ENCODE peak calls at places on chromosomes 7 and 10, in four cellular contexts. One of them, this sample, is unnamed.

GRCh38 chr10:77763453-77764430 is 126.1 kb upstream of the KCNMA1 start:
- DNase-seq in heart left ventricle: no peak
- DNase-seq in GM12891: no peak
- DNase-seq in stomach: no peak
- DNase-seq in this sample: no peak

GRCh38 chr7:92695308-92696261 is 105.4 kb upstream of the FAM133B start:
- DNase-seq in GM12891: no peak
- DNase-seq in heart left ventricle: peak; percentile 51
- DNase-seq in stomach: peak; percentile 87
- DNase-seq in this sample: peak; percentile 28

GRCh38 chr7:86643478-86644281 is at the start of gene GRM3:
- DNase-seq in stomach: no peak
- DNase-seq in heart left ventricle: peak; percentile 53
- DNase-seq in GM12891: no peak
- DNase-seq in this sample: peak; percentile 70

GRCh38 chr10:65968871-65969270 is 957.0 kb upstream of the LRRTM3 start:
- DNase-seq in heart left ventricle: no peak
- DNase-seq in stomach: no peak
- DNase-seq in GM12891: no peak
- DNase-seq in this sample: no peak

GRCh38 chr10:45375716-45376231 is 1.8 kb downstream of the ALOX5 start:
- DNase-seq in GM12891: no peak
- DNase-seq in heart left ventricle: no peak
- DNase-seq in stomach: no peak
- DNase-seq in this sample: no peak

GRCh38 chr10:59400214-59400613 is 37.9 kb upstream of the FAM13C start:
- DNase-seq in GM12891: no peak
- DNase-seq in heart left ventricle: no peak
- DNase-seq in stomach: no peak
- DNase-seq in this sample: no peak

GRCh38 chr7:94509264-94509878 is at the start of gene CASD1:
- DNase-seq in stomach: peak; percentile 55
- DNase-seq in heart left ventricle: peak; percentile 82
- DNase-seq in GM12891: peak; percentile 70
- DNase-seq in this sample: peak; percentile 79

GRCh38 chr7:39733881-39734571 is 110.7 kb downstream of the RALA start:
- DNase-seq in GM12891: no peak
- DNase-seq in stomach: no peak
- DNase-seq in heart left ventricle: no peak
- DNase-seq in this sample: no peak

GRCh38 chr7:38199154-38199553 is 21.1 kb downstream of the STARD3NL start:
- DNase-seq in stomach: no peak
- DNase-seq in GM12891: no peak
- DNase-seq in heart left ventricle: no peak
- DNase-seq in this sample: no peak

GRCh38 chr7:130384371-130384801 is 4.1 kb downstream of the CPA1 start:
- DNase-seq in stomach: no peak
- DNase-seq in GM12891: no peak
- DNase-seq in heart left ventricle: no peak
- DNase-seq in this sample: no peak

GRCh38 chr10:18618995-18619394 is 32.4 kb downstream of the NSUN6 start:
- DNase-seq in stomach: no peak
- DNase-seq in heart left ventricle: no peak
- DNase-seq in GM12891: no peak
- DNase-seq in this sample: no peak

GRCh38 chr10:102120987-102121738 is 995 bp upstream of the LDB1 start:
- DNase-seq in heart left ventricle: no peak
- DNase-seq in stomach: peak; percentile 38
- DNase-seq in GM12891: no peak
- DNase-seq in this sample: peak; percentile 82

GRCh38 chr7:46747222-46747621 is 826.1 kb upstream of the IGFBP3 start:
- DNase-seq in stomach: no peak
- DNase-seq in heart left ventricle: no peak
- DNase-seq in GM12891: no peak
- DNase-seq in this sample: no peak

GRCh38 chr7:135713836-135714470 is 14.0 kb downstream of the SLC13A4 start:
- DNase-seq in GM12891: no peak
- DNase-seq in heart left ventricle: no peak
- DNase-seq in stomach: no peak
- DNase-seq in this sample: no peak

GRCh38 chr7:123030631-123031030 is 35.1 kb upstream of the TAS2R16 start:
- DNase-seq in heart left ventricle: no peak
- DNase-seq in GM12891: no peak
- DNase-seq in stomach: no peak
- DNase-seq in this sample: peak; percentile 65

GRCh38 chr7:51238981-51239495 is 77.6 kb downstream of the COBL start:
- DNase-seq in GM12891: no peak
- DNase-seq in stomach: no peak
- DNase-seq in heart left ventricle: no peak
- DNase-seq in this sample: no peak

GRCh38 chr7:17155529-17155928 is 142.9 kb upstream of the AHR start:
- DNase-seq in stomach: no peak
- DNase-seq in heart left ventricle: no peak
- DNase-seq in GM12891: no peak
- DNase-seq in this sample: no peak

GRCh38 chr7:157087646-157088045 is 51.1 kb upstream of the UBE3C start:
- DNase-seq in GM12891: no peak
- DNase-seq in heart left ventricle: no peak
- DNase-seq in stomach: no peak
- DNase-seq in this sample: no peak

GRCh38 chr10:118800920-118801319 is 46.1 kb upstream of the CACUL1 start:
- DNase-seq in GM12891: no peak
- DNase-seq in stomach: peak; percentile 34
- DNase-seq in heart left ventricle: no peak
- DNase-seq in this sample: peak; percentile 60

GRCh38 chr7:101441890-101442289 is 79.2 kb downstream of the COL26A1 start:
- DNase-seq in GM12891: no peak
- DNase-seq in stomach: no peak
- DNase-seq in heart left ventricle: no peak
- DNase-seq in this sample: no peak

GRCh38 chr10:58529077-58529728 is 16.5 kb downstream of the BICC1 start:
- DNase-seq in stomach: no peak
- DNase-seq in GM12891: no peak
- DNase-seq in heart left ventricle: no peak
- DNase-seq in this sample: no peak

GRCh38 chr10:22148956-22149355 is 68.9 kb downstream of the EBLN1 start:
- DNase-seq in GM12891: no peak
- DNase-seq in heart left ventricle: no peak
- DNase-seq in stomach: no peak
- DNase-seq in this sample: no peak

GRCh38 chr10:61964949-61965693 is 63.6 kb downstream of the ARID5B start:
- DNase-seq in heart left ventricle: no peak
- DNase-seq in GM12891: no peak
- DNase-seq in stomach: no peak
- DNase-seq in this sample: no peak

GRCh38 chr7:74454059-74454947 is 597 bp downstream of the GTF2IRD1 start:
- DNase-seq in stomach: no peak
- DNase-seq in heart left ventricle: peak; percentile 65
- DNase-seq in GM12891: no peak
- DNase-seq in this sample: no peak

GRCh38 chr10:124005091-124005490 is 88.3 kb downstream of the CHST15 start:
- DNase-seq in heart left ventricle: no peak
- DNase-seq in stomach: peak; percentile 17
- DNase-seq in GM12891: no peak
- DNase-seq in this sample: no peak

DNA sequence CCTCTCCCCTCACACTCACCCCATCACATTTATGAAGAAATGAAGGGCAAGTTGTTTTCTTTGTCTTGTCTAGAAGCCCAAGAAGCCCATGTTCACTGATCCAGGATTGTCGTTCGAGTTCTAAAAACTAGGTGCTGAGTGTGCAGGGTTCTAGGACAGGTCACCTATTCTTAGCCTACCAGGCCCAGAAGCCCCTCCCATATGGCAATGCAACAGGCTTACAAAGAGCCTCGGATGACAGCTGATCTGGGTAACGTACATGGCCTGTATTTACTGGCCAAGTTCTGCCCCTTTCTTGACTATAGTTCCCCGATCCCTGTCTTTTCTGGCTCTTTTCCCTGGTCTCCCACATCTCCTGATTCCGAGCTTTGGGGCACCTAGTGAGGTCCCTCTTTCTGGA is 160.9 kb downstream of the FZD1 start:
- DNase-seq in GM12891: no peak
- DNase-seq in heart left ventricle: no peak
- DNase-seq in stomach: no peak
- DNase-seq in this sample: no peak
- TF ChIP-seq POLR2A in GM12891: no peak
- TF ChIP-seq POLR2A in heart left ventricle: no peak
- TF ChIP-seq POLR2A in stomach: no peak
- TF ChIP-seq POLR2A in this sample: no peak

GRCh38 chr10:129517680-129518057 is 50.6 kb downstream of the MGMT start:
- DNase-seq in stomach: no peak
- DNase-seq in heart left ventricle: no peak
- DNase-seq in GM12891: no peak
- DNase-seq in this sample: peak; percentile 6
- TF ChIP-seq POLR2A in stomach: no peak
- TF ChIP-seq POLR2A in heart left ventricle: no peak
- TF ChIP-seq POLR2A in GM12891: no peak
- TF ChIP-seq POLR2A in this sample: no peak

GRCh38 chr7:125971656-125972055 is 1042.0 kb upstream of the POT1 start:
- DNase-seq in GM12891: no peak
- DNase-seq in stomach: no peak
- DNase-seq in heart left ventricle: no peak
- DNase-seq in this sample: no peak

GRCh38 chr7:125966278-125967048 is 1036.8 kb upstream of the POT1 start:
- DNase-seq in stomach: no peak
- DNase-seq in GM12891: no peak
- DNase-seq in heart left ventricle: no peak
- DNase-seq in this sample: no peak
- TF ChIP-seq POLR2A in stomach: no peak
- TF ChIP-seq POLR2A in GM12891: no peak
- TF ChIP-seq POLR2A in heart left ventricle: no peak
- TF ChIP-seq POLR2A in this sample: no peak

DNA sequence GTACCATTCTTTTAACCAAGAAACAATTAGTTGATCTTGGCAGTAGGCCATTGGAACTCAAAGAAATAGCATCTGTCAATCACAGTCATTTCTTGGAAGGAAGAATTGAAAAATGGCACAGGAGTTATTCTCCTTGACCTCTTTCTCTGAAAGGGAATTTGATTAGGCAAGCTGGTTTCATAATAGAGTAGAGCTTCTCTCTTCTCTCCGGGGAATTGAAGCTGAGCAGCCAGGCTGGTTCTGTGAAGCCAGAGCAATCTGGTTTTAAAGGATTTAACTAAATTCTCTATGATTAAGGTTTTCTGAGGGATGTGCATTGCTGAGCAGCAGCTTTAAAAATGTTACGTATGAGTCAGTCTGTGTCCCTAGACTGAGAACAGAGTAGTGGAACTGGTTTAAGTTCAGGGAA is 70.2 kb downstream of the AHCYL2 start:
- DNase-seq in GM12891: no peak
- DNase-seq in stomach: no peak
- DNase-seq in heart left ventricle: no peak
- DNase-seq in this sample: no peak
- TF ChIP-seq POLR2A in GM12891: no peak
- TF ChIP-seq POLR2A in stomach: no peak
- TF ChIP-seq POLR2A in heart left ventricle: no peak
- TF ChIP-seq POLR2A in this sample: no peak

GRCh38 chr10:68560201-68560915 is at the start of gene TET1:
- DNase-seq in stomach: peak; percentile 46
- DNase-seq in GM12891: peak; percentile 52
- DNase-seq in heart left ventricle: peak; percentile 68
- DNase-seq in this sample: peak; percentile 60
- TF ChIP-seq POLR2A in stomach: no peak
- TF ChIP-seq POLR2A in GM12891: no peak
- TF ChIP-seq POLR2A in heart left ventricle: no peak
- TF ChIP-seq POLR2A in this sample: no peak

GRCh38 chr10:95472304-95473088 is 88.7 kb downstream of the SORBS1 start:
- DNase-seq in heart left ventricle: no peak
- DNase-seq in GM12891: no peak
- DNase-seq in stomach: no peak
- DNase-seq in this sample: no peak
- TF ChIP-seq POLR2A in heart left ventricle: no peak
- TF ChIP-seq POLR2A in GM12891: no peak
- TF ChIP-seq POLR2A in stomach: no peak
- TF ChIP-seq POLR2A in this sample: no peak